ENCODE peak calls at places on chromosomes 11 and 22, in nine cellular contexts. Z is pancreas, U is kidney epithelial cell, H is epithelial cell of esophagus, I is GM12878, X is lung, P is spleen, L is heart left ventricle, O is osteoblast. T is an unnamed sample.

GRCh38 chr11:28756977-28757376 is 648.8 kb downstream of the METTL15 start:
- DNase-seq in Z (no peak), U (no peak), H (peak), I (no peak), X (no peak), P (no peak), L (no peak), O (no peak), T (no peak)

GRCh38 chr11:18100926-18101656 is 4.8 kb downstream of the SAAL1 start:
- DNase-seq in Z (no peak), U (no peak), H (no peak), I (no peak), X (no peak), P (no peak), L (no peak), O (no peak), T (no peak)

GRCh38 chr22:44424867-44425351 is 73.1 kb downstream of the RTL6 start:
- DNase-seq in Z (no peak), U (no peak), H (no peak), I (no peak), X (no peak), P (peak), L (no peak), O (no peak), T (no peak)

GRCh38 chr11:59944761-59945160 is 6.5 kb downstream of the OOSP1 start:
- DNase-seq in Z (no peak), U (no peak), H (no peak), I (no peak), X (no peak), P (no peak), L (no peak), O (no peak), T (no peak)

GRCh38 chr11:8310743-8311298 is 47.1 kb upstream of the LMO1 start:
- DNase-seq in Z (no peak), U (no peak), H (no peak), I (no peak), X (no peak), P (peak), L (no peak), O (peak), T (no peak)

GRCh38 chr11:3201677-3202181 is 16.9 kb downstream of the MRGPRG start:
- DNase-seq in Z (no peak), U (no peak), H (no peak), I (no peak), X (no peak), P (peak), L (no peak), O (peak), T (no peak)

GRCh38 chr22:33984741-33985287 is 64.5 kb upstream of the LARGE1 start:
- DNase-seq in Z (no peak), U (no peak), H (no peak), I (no peak), X (no peak), P (no peak), L (no peak), O (no peak), T (no peak)

GRCh38 chr11:21411114-21411513 is 741.7 kb downstream of the NELL1 start:
- DNase-seq in Z (no peak), U (no peak), H (no peak), I (no peak), X (no peak), P (no peak), L (no peak), O (no peak), T (no peak)

GRCh38 chr11:27861706-27862430 is 161.6 kb upstream of the BDNF start:
- DNase-seq in Z (no peak), U (peak), H (peak), I (no peak), X (no peak), P (no peak), L (no peak), O (peak), T (no peak)

GRCh38 chr11:12681462-12681861 is 7.2 kb downstream of the TEAD1 start:
- DNase-seq in Z (no peak), U (no peak), H (no peak), I (no peak), X (no peak), P (no peak), L (no peak), O (no peak), T (no peak)

GRCh38 chr11:73312806-73313403 is 4.8 kb downstream of the ARHGEF17 start:
- DNase-seq in Z (no peak), U (no peak), H (no peak), I (no peak), X (no peak), P (no peak), L (no peak), O (peak), T (no peak)

GRCh38 chr11:8258289-8258688 is 5.4 kb downstream of the LMO1 start:
- DNase-seq in Z (no peak), U (no peak), H (no peak), I (no peak), X (no peak), P (peak), L (peak), O (no peak), T (peak)

GRCh38 chr11:121426476-121427454 is 25.3 kb upstream of the SORL1 start:
- DNase-seq in Z (peak), U (no peak), H (no peak), I (no peak), X (no peak), P (peak), L (peak), O (peak), T (no peak)

GRCh38 chr11:125264091-125265022 is 99.8 kb downstream of the PKNOX2 start:
- DNase-seq in Z (no peak), U (no peak), H (no peak), I (no peak), X (no peak), P (no peak), L (no peak), O (no peak), T (no peak)

GRCh38 chr11:1229471-1230120 is 6.7 kb downstream of the MUC5B start:
- DNase-seq in Z (peak), U (no peak), H (no peak), I (no peak), X (no peak), P (peak), L (no peak), O (peak), T (no peak)

GRCh38 chr11:110519816-110520215 is 90.1 kb downstream of the FDX1 start:
- DNase-seq in Z (no peak), U (no peak), H (no peak), I (no peak), X (no peak), P (no peak), L (no peak), O (no peak), T (no peak)

GRCh38 chr11:110712643-110713468 is 619 bp upstream of the ARHGAP20 start:
- DNase-seq in Z (no peak), U (no peak), H (peak), I (no peak), X (peak), P (no peak), L (peak), O (peak), T (no peak)

GRCh38 chr11:122700676-122701075 is 45.2 kb downstream of the UBASH3B start:
- DNase-seq in Z (no peak), U (no peak), H (no peak), I (no peak), X (no peak), P (no peak), L (no peak), O (no peak), T (no peak)

GRCh38 chr22:33519140-33519973 is 400.9 kb downstream of the LARGE1 start:
- DNase-seq in Z (no peak), U (peak), H (no peak), I (peak), X (peak), P (no peak), L (peak), O (peak), T (no peak)

GRCh38 chr22:46918197-46918596 is 155.7 kb downstream of the TBC1D22A start:
- DNase-seq in Z (no peak), U (no peak), H (no peak), I (no peak), X (no peak), P (no peak), L (no peak), O (no peak), T (peak)

GRCh38 chr11:75276696-75277095 is 36.1 kb downstream of the TPBGL start:
- DNase-seq in Z (no peak), U (no peak), H (peak), I (no peak), X (no peak), P (peak), L (no peak), O (peak), T (peak)

GRCh38 chr22:24486501-24486921 is 8.6 kb upstream of the UPB1 start:
- DNase-seq in Z (no peak), U (no peak), H (peak), I (no peak), X (no peak), P (no peak), L (no peak), O (peak), T (no peak)

GRCh38 chr11:65181569-65182257 is at the start of gene CAPN1:
- DNase-seq in Z (peak), U (peak), H (peak), I (peak), X (peak), P (peak), L (peak), O (peak), T (no peak)

GRCh38 chr22:47157486-47158270 is 395.2 kb downstream of the TBC1D22A start:
- DNase-seq in Z (peak), U (no peak), H (no peak), I (no peak), X (no peak), P (no peak), L (no peak), O (no peak), T (no peak)

GRCh38 chr22:30649430-30650007 is 13.9 kb downstream of the SLC35E4 start:
- DNase-seq in Z (peak), U (peak), H (peak), I (no peak), X (peak), P (no peak), L (peak), O (peak), T (no peak)

GRCh38 chr22:29914165-29914564 is 31.2 kb downstream of the MTMR3 start:
- DNase-seq in Z (no peak), U (peak), H (peak), I (no peak), X (no peak), P (no peak), L (no peak), O (peak), T (no peak)

GRCh38 chr22:29758068-29758622 is 8.7 kb downstream of the ZMAT5 start:
- DNase-seq in Z (no peak), U (no peak), H (no peak), I (no peak), X (no peak), P (no peak), L (no peak), O (peak), T (no peak)

GRCh38 chr11:86068138-86068861 is 584 bp downstream of the PICALM start:
- DNase-seq in Z (no peak), U (no peak), H (peak), I (no peak), X (peak), P (peak), L (peak), O (peak), T (no peak)

GRCh38 chr11:97905101-97905500 is 1115.6 kb upstream of the CNTN5 start:
- DNase-seq in Z (no peak), U (no peak), H (no peak), I (no peak), X (no peak), P (no peak), L (no peak), O (no peak), T (no peak)

GRCh38 chr11:30585067-30585891 is 874 bp downstream of the MPPED2 start:
- DNase-seq in Z (peak), U (no peak), H (no peak), I (no peak), X (no peak), P (peak), L (peak), O (peak), T (peak)

GRCh38 chr11:86800076-86800955 is at the start of gene PRSS23:
- DNase-seq in Z (peak), U (no peak), H (peak), I (no peak), X (peak), P (peak), L (peak), O (peak), T (peak)

GRCh38 chr22:36385491-36386350 is 2.0 kb downstream of the MYH9 start:
- DNase-seq in Z (peak), U (peak), H (peak), I (no peak), X (peak), P (peak), L (no peak), O (peak), T (no peak)

GRCh38 chr22:36386351-36386899 is 1.3 kb downstream of the MYH9 start:
- DNase-seq in Z (peak), U (no peak), H (peak), I (peak), X (no peak), P (peak), L (no peak), O (peak), T (no peak)

GRCh38 chr22:36383110-36383581 is 4.6 kb downstream of the MYH9 start:
- DNase-seq in Z (no peak), U (peak), H (no peak), I (peak), X (no peak), P (peak), L (no peak), O (peak), T (no peak)

GRCh38 chr22:36386900-36387663 is 685 bp downstream of the MYH9 start:
- DNase-seq in Z (peak), U (no peak), H (peak), I (no peak), X (peak), P (peak), L (peak), O (peak), T (no peak)

DNA sequence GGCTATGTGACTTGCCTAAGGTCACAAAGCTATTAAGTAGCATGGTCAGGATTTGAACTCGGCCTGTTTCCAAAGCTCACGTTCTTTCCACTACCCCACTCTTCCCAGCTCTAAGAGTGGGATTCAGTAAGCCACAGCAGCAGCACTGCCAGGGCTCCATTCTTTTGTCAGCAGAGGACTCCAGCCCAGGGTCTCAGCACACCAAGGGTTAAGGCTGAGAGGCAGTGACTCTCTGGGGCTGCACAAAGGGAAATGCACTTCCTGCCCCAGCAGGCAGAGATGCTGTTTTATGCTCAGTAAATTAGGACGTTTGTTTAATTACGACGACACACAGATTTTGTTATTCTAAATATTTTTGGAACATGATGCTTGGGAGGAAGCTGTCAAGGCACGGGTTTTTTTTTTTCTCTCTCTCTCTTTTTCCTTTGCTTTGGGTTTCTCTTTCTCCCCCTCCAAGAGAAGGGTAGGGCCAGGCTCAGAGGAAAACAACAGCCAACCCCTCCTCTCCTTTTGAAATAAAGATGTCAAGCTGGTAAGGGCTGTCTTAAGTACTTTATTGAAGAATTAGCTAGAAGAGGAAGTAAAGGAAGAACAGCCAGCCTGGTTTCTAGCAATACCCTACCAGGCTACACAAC is 2.9 kb downstream of the MYH9 start:
- DNase-seq in Z (no peak), U (no peak), H (no peak), I (no peak), X (no peak), P (no peak), L (no peak), O (peak), T (no peak)
- TF ChIP-seq CTCF in Z (no peak), U (no peak), H (no peak), I (no peak), X (no peak), P (no peak), L (no peak), O (no peak), T (peak)

GRCh38 chr11:20026629-20027545 is 133.4 kb downstream of the DBX1 start:
- DNase-seq in Z (peak), U (no peak), H (peak), I (no peak), X (no peak), P (no peak), L (no peak), O (no peak), T (peak)

GRCh38 chr11:20030472-20030871 is 129.8 kb downstream of the DBX1 start:
- DNase-seq in Z (no peak), U (no peak), H (no peak), I (no peak), X (no peak), P (no peak), L (no peak), O (no peak), T (no peak)

GRCh38 chr11:20029193-20029592 is 131.1 kb downstream of the DBX1 start:
- DNase-seq in Z (no peak), U (no peak), H (no peak), I (no peak), X (no peak), P (no peak), L (no peak), O (no peak), T (no peak)

GRCh38 chr11:20025331-20025840 is 134.9 kb downstream of the DBX1 start:
- DNase-seq in Z (no peak), U (no peak), H (no peak), I (no peak), X (no peak), P (no peak), L (no peak), O (no peak), T (no peak)

DNA sequence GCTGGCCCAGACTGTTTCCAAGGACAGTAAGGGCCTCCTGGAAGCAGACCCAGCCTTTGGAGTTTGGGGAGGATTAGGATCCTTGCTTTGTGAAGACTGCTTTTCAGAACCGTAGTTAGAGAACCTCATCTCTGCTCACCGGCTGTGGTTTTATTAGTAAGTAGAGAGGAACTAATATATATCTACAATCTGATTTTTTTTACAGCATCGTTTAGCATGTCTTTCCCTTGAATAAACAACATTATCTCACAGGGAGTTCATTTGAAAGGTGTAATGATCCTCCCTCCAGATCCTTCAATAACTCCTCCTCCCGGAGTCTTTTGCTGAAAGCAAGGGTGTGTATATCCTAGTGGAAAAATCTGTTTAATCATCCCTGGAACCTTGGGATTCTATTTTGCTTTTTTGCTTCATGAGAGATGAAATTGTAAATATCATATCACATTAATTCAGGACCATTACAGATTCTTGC is 132.7 kb downstream of the DBX1 start:
- DNase-seq in Z (no peak), U (no peak), H (peak), I (no peak), X (no peak), P (no peak), L (no peak), O (no peak), T (no peak)
- TF ChIP-seq CTCF in Z (no peak), U (no peak), H (no peak), I (no peak), X (no peak), P (no peak), L (no peak), O (no peak), T (no peak)

GRCh38 chr11:34490304-34490703 is 23.3 kb downstream of the ELF5 start:
- DNase-seq in Z (no peak), U (no peak), H (no peak), I (no peak), X (no peak), P (no peak), L (no peak), O (no peak), T (no peak)

GRCh38 chr11:34495239-34495723 is 18.3 kb downstream of the ELF5 start:
- DNase-seq in Z (no peak), U (no peak), H (peak), I (no peak), X (no peak), P (no peak), L (no peak), O (no peak), T (no peak)

GRCh38 chr11:34493468-34493867 is 20.1 kb downstream of the ELF5 start:
- DNase-seq in Z (no peak), U (no peak), H (no peak), I (no peak), X (no peak), P (no peak), L (no peak), O (no peak), T (no peak)

GRCh38 chr11:34493926-34494595 is 19.5 kb downstream of the ELF5 start:
- DNase-seq in Z (no peak), U (no peak), H (no peak), I (no peak), X (no peak), P (no peak), L (no peak), O (no peak), T (no peak)

GRCh38 chr11:34492806-34493414 is 20.7 kb downstream of the ELF5 start:
- DNase-seq in Z (peak), U (peak), H (peak), I (no peak), X (peak), P (no peak), L (peak), O (peak), T (no peak)
- TF ChIP-seq CTCF in Z (peak), U (peak), H (peak), I (peak), X (peak), P (peak), L (peak), O (peak), T (peak)

DNA sequence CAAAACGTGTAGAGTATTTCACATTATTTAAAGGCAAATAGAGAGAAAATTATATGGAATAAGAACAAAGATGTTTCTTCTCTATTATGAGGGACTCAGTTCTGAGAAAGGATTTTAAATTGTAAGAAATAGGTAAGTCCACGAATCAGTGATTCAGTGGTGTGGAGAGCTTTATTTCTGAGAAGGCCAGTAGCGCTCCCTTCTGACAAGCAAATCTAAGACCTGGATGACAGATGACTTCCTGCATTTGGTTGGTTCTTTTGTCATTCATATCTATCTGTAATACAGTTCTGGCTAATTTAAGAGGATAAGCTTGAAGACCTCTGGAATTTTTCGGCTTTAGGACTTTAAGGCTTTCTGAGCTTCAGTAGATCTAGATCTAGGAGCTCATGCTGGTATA is 7.0 kb downstream of the CD3E start:
- DNase-seq in Z (no peak), U (no peak), H (peak), I (no peak), X (no peak), P (no peak), L (no peak), O (no peak), T (no peak)
- TF ChIP-seq CTCF in Z (no peak), U (no peak), H (peak), I (no peak), X (no peak), P (no peak), L (no peak), O (no peak), T (no peak)

GRCh38 chr11:126586303-126586627 is 230.8 kb downstream of the ST3GAL4 start:
- DNase-seq in Z (no peak), U (no peak), H (no peak), I (no peak), X (no peak), P (peak), L (no peak), O (peak), T (no peak)
- TF ChIP-seq CTCF in Z (no peak), U (no peak), H (no peak), I (no peak), X (no peak), P (no peak), L (no peak), O (no peak), T (no peak)

GRCh38 chr22:23270212-23270733 is 90.0 kb downstream of the BCR start:
- DNase-seq in Z (no peak), U (no peak), H (no peak), I (no peak), X (no peak), P (no peak), L (no peak), O (no peak), T (no peak)
- TF ChIP-seq CTCF in Z (no peak), U (peak), H (no peak), I (no peak), X (no peak), P (no peak), L (no peak), O (no peak), T (peak)

GRCh38 chr22:43035250-43035649 is 20.3 kb upstream of the PACSIN2 start:
- DNase-seq in Z (no peak), U (no peak), H (no peak), I (no peak), X (no peak), P (no peak), L (no peak), O (no peak), T (no peak)
- TF ChIP-seq CTCF in Z (no peak), U (no peak), H (no peak), I (no peak), X (no peak), P (no peak), L (no peak), O (no peak), T (no peak)